ENCODE peak calls at places on chromosomes 13 and 19, in four cellular contexts. B is spleen, K is suprapubic skin, Y is breast epithelium. P is an unnamed sample.

GRCh38 chr19:55340784-55341147 is 1.1 kb downstream of the KMT5C start:
- DNase-seq in B (peak; percentile 83), K (peak; percentile 80), Y (no peak), P (no peak)

GRCh38 chr13:42396501-42396900 is 124.5 kb downstream of the AKAP11 start:
- DNase-seq in B (peak; percentile 83), K (no peak), Y (no peak), P (no peak)

GRCh38 chr13:91020635-91021034 is 326.9 kb upstream of the MIR17HG start:
- DNase-seq in B (no peak), K (no peak), Y (no peak), P (no peak)

GRCh38 chr13:33882804-33883203 is 64.9 kb downstream of the RFC3 start:
- DNase-seq in B (no peak), K (no peak), Y (no peak), P (no peak)

GRCh38 chr19:18170714-18171255 is 2.8 kb upstream of the IFI30 start:
- DNase-seq in B (peak; percentile 86), K (no peak), Y (no peak), P (no peak)

GRCh38 chr13:60260440-60260839 is 96.7 kb upstream of the DIAPH3 start:
- DNase-seq in B (no peak), K (no peak), Y (no peak), P (no peak)

GRCh38 chr13:104962411-104962810 is 1573.1 kb downstream of the EFNB2 start:
- DNase-seq in B (no peak), K (no peak), Y (no peak), P (no peak)

GRCh38 chr19:52648336-52648990 is 10.3 kb upstream of the ZNF83 start:
- DNase-seq in B (no peak), K (no peak), Y (no peak), P (no peak)

GRCh38 chr13:80577285-80577684 is 236.4 kb upstream of the SPRY2 start:
- DNase-seq in B (no peak), K (no peak), Y (no peak), P (no peak)

GRCh38 chr19:36849701-36850645 is 703 bp upstream of the ZNF345 start:
- DNase-seq in B (peak; percentile 98), K (peak; percentile 94), Y (peak; percentile 81), P (peak; percentile 46)
- TF ChIP-seq POLR2AphosphoS5 in B (peak; percentile 87), K (peak; percentile 21), Y (peak; percentile 15), P (peak; percentile 29)

DNA sequence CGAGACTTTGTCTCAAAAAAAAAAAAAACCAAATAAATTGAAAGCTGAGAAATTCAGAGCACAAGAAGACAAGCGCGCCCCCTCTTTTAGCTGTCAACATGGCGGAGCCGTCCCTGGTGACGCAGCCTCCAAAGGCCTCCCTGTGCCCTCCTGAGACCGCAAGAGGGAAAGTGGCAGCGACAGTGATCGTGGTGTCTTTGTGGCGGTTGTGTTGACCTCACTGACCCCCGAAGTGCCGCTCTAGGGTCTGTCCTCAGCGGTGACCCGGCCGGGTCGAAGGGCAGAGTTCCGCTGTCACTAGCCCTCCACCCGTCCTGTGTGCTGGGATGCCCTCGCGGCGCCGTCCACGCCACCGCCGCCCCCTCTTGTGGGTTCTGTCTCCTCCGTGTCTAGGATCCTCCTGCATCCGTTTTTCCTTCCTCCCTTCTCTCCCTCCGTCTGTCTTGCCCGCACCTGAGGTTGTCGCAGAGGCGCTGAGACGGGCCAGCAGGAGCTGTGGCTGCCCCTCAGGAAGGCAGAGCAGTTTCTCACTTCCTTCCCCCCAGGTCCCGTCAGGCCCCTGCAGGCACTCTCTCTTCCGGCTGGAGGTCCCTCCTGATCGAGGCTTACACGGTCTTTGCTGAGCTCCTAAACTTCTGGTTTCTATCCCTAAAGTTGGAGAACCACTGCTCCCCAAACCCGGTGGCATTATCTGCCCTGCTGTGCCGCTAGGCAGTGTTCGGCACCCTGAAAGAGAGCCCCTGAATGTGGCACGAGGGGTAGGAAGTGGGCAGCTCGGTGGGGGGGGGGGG is 7.2 kb downstream of the UHRF1 start:
- DNase-seq in B (peak; percentile 88), K (no peak), Y (no peak), P (peak; percentile 61)
- TF ChIP-seq POLR2A in B (no peak), K (no peak), Y (no peak), P (peak; percentile 54)

GRCh38 chr13:96968027-96968426 is 26.2 kb downstream of the OXGR1 start:
- DNase-seq in B (no peak), K (no peak), Y (no peak), P (no peak)
- TF ChIP-seq POLR2AphosphoS5 in B (no peak), K (no peak), Y (no peak), P (no peak)

DNA sequence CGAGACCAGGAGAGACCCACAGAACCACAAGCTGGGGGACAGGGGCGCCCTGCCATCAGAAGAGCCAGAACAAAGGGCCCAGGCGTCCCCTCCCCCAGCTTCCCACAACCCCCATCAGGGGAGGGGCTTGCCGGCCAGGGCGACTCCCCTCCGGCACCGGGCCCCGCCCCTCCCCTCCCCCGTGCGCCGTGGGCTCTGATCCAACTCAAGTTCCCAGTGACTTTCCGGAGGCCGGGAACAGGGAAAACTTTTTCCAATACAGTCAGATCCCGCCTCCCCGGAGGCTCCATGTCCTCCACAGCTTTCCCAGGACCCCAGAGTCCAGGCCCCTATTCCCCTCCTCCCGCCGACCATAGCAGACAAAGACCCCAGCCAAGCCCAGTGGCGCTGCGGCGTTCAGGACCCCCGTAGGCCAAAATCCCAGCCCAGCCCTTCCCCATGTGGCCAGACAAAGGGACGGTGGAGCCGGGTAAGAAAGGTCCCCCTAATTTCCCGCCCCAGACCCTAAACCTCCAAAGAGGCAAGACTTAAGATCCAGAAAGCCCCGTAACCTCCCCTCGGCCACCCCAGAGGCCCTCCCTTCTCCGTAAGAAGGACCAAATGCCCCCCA is 673 bp downstream of the TEAD2 start:
- DNase-seq in B (peak; percentile 86), K (peak; percentile 89), Y (peak; percentile 86), P (no peak)
- TF ChIP-seq POLR2A in B (no peak), K (no peak), Y (no peak), P (no peak)